ENCODE peak calls at places on chromosomes 4 and X, in five cellular contexts. One of them, this sample, is unnamed.

GRCh38 chr4:118034061-118034785 is at the start of gene NDST3:
- DNase-seq in heart right ventricle: no peak
- DNase-seq in stimulated activated naive B cell treated with anti-CD40 and anti-IgM and Interleukin-4, amounts not matched to agents 10 μg/mL and 1 μg/mL and 100 μg/mL, for 72 hours: peak
- DNase-seq in HEK293T: peak
- DNase-seq in stimulated activated CD4-positive, alpha-beta T cell treated with anti-CD3 and anti-CD28 coated beads, Interleukin-15, amount 100 ng/mL, for 48 hours: no peak
- DNase-seq in this sample: peak

GRCh38 chr4:56314207-56314915 is 72.9 kb downstream of the AASDH start:
- DNase-seq in heart right ventricle: no peak
- DNase-seq in stimulated activated naive B cell treated with anti-CD40 and anti-IgM and Interleukin-4, amounts not matched to agents 10 μg/mL and 1 μg/mL and 100 μg/mL, for 72 hours: no peak
- DNase-seq in HEK293T: no peak
- DNase-seq in stimulated activated CD4-positive, alpha-beta T cell treated with anti-CD3 and anti-CD28 coated beads, Interleukin-15, amount 100 ng/mL, for 48 hours: no peak
- DNase-seq in this sample: no peak

GRCh38 chrX:151796576-151796975 is 62.0 kb downstream of the CNGA2 start:
- DNase-seq in heart right ventricle: no peak
- DNase-seq in stimulated activated naive B cell treated with anti-CD40 and anti-IgM and Interleukin-4, amounts not matched to agents 10 μg/mL and 1 μg/mL and 100 μg/mL, for 72 hours: no peak
- DNase-seq in HEK293T: no peak
- DNase-seq in stimulated activated CD4-positive, alpha-beta T cell treated with anti-CD3 and anti-CD28 coated beads, Interleukin-15, amount 100 ng/mL, for 48 hours: no peak
- DNase-seq in this sample: no peak

GRCh38 chrX:11427082-11428033 is 134.1 kb downstream of the AMELX start:
- DNase-seq in heart right ventricle: peak
- DNase-seq in stimulated activated naive B cell treated with anti-CD40 and anti-IgM and Interleukin-4, amounts not matched to agents 10 μg/mL and 1 μg/mL and 100 μg/mL, for 72 hours: peak
- DNase-seq in HEK293T: no peak
- DNase-seq in stimulated activated CD4-positive, alpha-beta T cell treated with anti-CD3 and anti-CD28 coated beads, Interleukin-15, amount 100 ng/mL, for 48 hours: no peak
- DNase-seq in this sample: no peak

GRCh38 chr4:4430492-4431195 is 43.7 kb downstream of the NSG1 start:
- DNase-seq in heart right ventricle: no peak
- DNase-seq in stimulated activated naive B cell treated with anti-CD40 and anti-IgM and Interleukin-4, amounts not matched to agents 10 μg/mL and 1 μg/mL and 100 μg/mL, for 72 hours: no peak
- DNase-seq in HEK293T: peak
- DNase-seq in stimulated activated CD4-positive, alpha-beta T cell treated with anti-CD3 and anti-CD28 coated beads, Interleukin-15, amount 100 ng/mL, for 48 hours: peak
- DNase-seq in this sample: no peak

GRCh38 chr4:95289028-95289634 is 259.6 kb downstream of the UNC5C start:
- DNase-seq in heart right ventricle: no peak
- DNase-seq in stimulated activated naive B cell treated with anti-CD40 and anti-IgM and Interleukin-4, amounts not matched to agents 10 μg/mL and 1 μg/mL and 100 μg/mL, for 72 hours: no peak
- DNase-seq in HEK293T: no peak
- DNase-seq in stimulated activated CD4-positive, alpha-beta T cell treated with anti-CD3 and anti-CD28 coated beads, Interleukin-15, amount 100 ng/mL, for 48 hours: no peak
- DNase-seq in this sample: no peak

GRCh38 chrX:30735839-30736238 is 82.6 kb downstream of the GK start:
- DNase-seq in heart right ventricle: peak
- DNase-seq in stimulated activated naive B cell treated with anti-CD40 and anti-IgM and Interleukin-4, amounts not matched to agents 10 μg/mL and 1 μg/mL and 100 μg/mL, for 72 hours: peak
- DNase-seq in HEK293T: peak
- DNase-seq in stimulated activated CD4-positive, alpha-beta T cell treated with anti-CD3 and anti-CD28 coated beads, Interleukin-15, amount 100 ng/mL, for 48 hours: peak
- DNase-seq in this sample: peak

GRCh38 chr4:59597536-59598232 is 1602.4 kb upstream of the ADGRL3 start:
- DNase-seq in heart right ventricle: no peak
- DNase-seq in stimulated activated naive B cell treated with anti-CD40 and anti-IgM and Interleukin-4, amounts not matched to agents 10 μg/mL and 1 μg/mL and 100 μg/mL, for 72 hours: no peak
- DNase-seq in HEK293T: no peak
- DNase-seq in stimulated activated CD4-positive, alpha-beta T cell treated with anti-CD3 and anti-CD28 coated beads, Interleukin-15, amount 100 ng/mL, for 48 hours: no peak
- DNase-seq in this sample: no peak

GRCh38 chr4:108060686-108061321 is 71.1 kb downstream of the HADH start:
- DNase-seq in heart right ventricle: no peak
- DNase-seq in stimulated activated naive B cell treated with anti-CD40 and anti-IgM and Interleukin-4, amounts not matched to agents 10 μg/mL and 1 μg/mL and 100 μg/mL, for 72 hours: no peak
- DNase-seq in HEK293T: no peak
- DNase-seq in stimulated activated CD4-positive, alpha-beta T cell treated with anti-CD3 and anti-CD28 coated beads, Interleukin-15, amount 100 ng/mL, for 48 hours: no peak
- DNase-seq in this sample: no peak

GRCh38 chr4:21885241-21885640 is 63.3 kb downstream of the KCNIP4 start:
- DNase-seq in heart right ventricle: no peak
- DNase-seq in stimulated activated naive B cell treated with anti-CD40 and anti-IgM and Interleukin-4, amounts not matched to agents 10 μg/mL and 1 μg/mL and 100 μg/mL, for 72 hours: no peak
- DNase-seq in HEK293T: no peak
- DNase-seq in stimulated activated CD4-positive, alpha-beta T cell treated with anti-CD3 and anti-CD28 coated beads, Interleukin-15, amount 100 ng/mL, for 48 hours: no peak
- DNase-seq in this sample: no peak

GRCh38 chr4:87524456-87524855 is 4.7 kb downstream of the SPARCL1 start:
- DNase-seq in heart right ventricle: no peak
- DNase-seq in stimulated activated naive B cell treated with anti-CD40 and anti-IgM and Interleukin-4, amounts not matched to agents 10 μg/mL and 1 μg/mL and 100 μg/mL, for 72 hours: no peak
- DNase-seq in HEK293T: no peak
- DNase-seq in stimulated activated CD4-positive, alpha-beta T cell treated with anti-CD3 and anti-CD28 coated beads, Interleukin-15, amount 100 ng/mL, for 48 hours: no peak
- DNase-seq in this sample: no peak

GRCh38 chr4:48939785-48940184 is 33.2 kb upstream of the OCIAD2 start:
- DNase-seq in heart right ventricle: no peak
- DNase-seq in stimulated activated naive B cell treated with anti-CD40 and anti-IgM and Interleukin-4, amounts not matched to agents 10 μg/mL and 1 μg/mL and 100 μg/mL, for 72 hours: no peak
- DNase-seq in HEK293T: no peak
- DNase-seq in stimulated activated CD4-positive, alpha-beta T cell treated with anti-CD3 and anti-CD28 coated beads, Interleukin-15, amount 100 ng/mL, for 48 hours: no peak
- DNase-seq in this sample: no peak

GRCh38 chrX:97168646-97169045 is 284.9 kb downstream of the RPA4 start:
- DNase-seq in heart right ventricle: no peak
- DNase-seq in stimulated activated naive B cell treated with anti-CD40 and anti-IgM and Interleukin-4, amounts not matched to agents 10 μg/mL and 1 μg/mL and 100 μg/mL, for 72 hours: no peak
- DNase-seq in HEK293T: no peak
- DNase-seq in stimulated activated CD4-positive, alpha-beta T cell treated with anti-CD3 and anti-CD28 coated beads, Interleukin-15, amount 100 ng/mL, for 48 hours: no peak
- DNase-seq in this sample: no peak

GRCh38 chr4:8766610-8767009 is 105.0 kb downstream of the HMX1 start:
- DNase-seq in heart right ventricle: no peak
- DNase-seq in stimulated activated naive B cell treated with anti-CD40 and anti-IgM and Interleukin-4, amounts not matched to agents 10 μg/mL and 1 μg/mL and 100 μg/mL, for 72 hours: no peak
- DNase-seq in HEK293T: no peak
- DNase-seq in stimulated activated CD4-positive, alpha-beta T cell treated with anti-CD3 and anti-CD28 coated beads, Interleukin-15, amount 100 ng/mL, for 48 hours: no peak
- DNase-seq in this sample: no peak

GRCh38 chrX:70436380-70436779 is 8.3 kb upstream of the DLG3 start:
- DNase-seq in heart right ventricle: no peak
- DNase-seq in stimulated activated naive B cell treated with anti-CD40 and anti-IgM and Interleukin-4, amounts not matched to agents 10 μg/mL and 1 μg/mL and 100 μg/mL, for 72 hours: no peak
- DNase-seq in HEK293T: peak
- DNase-seq in stimulated activated CD4-positive, alpha-beta T cell treated with anti-CD3 and anti-CD28 coated beads, Interleukin-15, amount 100 ng/mL, for 48 hours: no peak
- DNase-seq in this sample: no peak

GRCh38 chr4:2786794-2787229 is 6.1 kb upstream of the SH3BP2 start:
- DNase-seq in heart right ventricle: peak
- DNase-seq in stimulated activated naive B cell treated with anti-CD40 and anti-IgM and Interleukin-4, amounts not matched to agents 10 μg/mL and 1 μg/mL and 100 μg/mL, for 72 hours: no peak
- DNase-seq in HEK293T: no peak
- DNase-seq in stimulated activated CD4-positive, alpha-beta T cell treated with anti-CD3 and anti-CD28 coated beads, Interleukin-15, amount 100 ng/mL, for 48 hours: no peak
- DNase-seq in this sample: no peak

GRCh38 chr4:2354760-2355159 is 63.7 kb downstream of the ZFYVE28 start:
- DNase-seq in heart right ventricle: no peak
- DNase-seq in stimulated activated naive B cell treated with anti-CD40 and anti-IgM and Interleukin-4, amounts not matched to agents 10 μg/mL and 1 μg/mL and 100 μg/mL, for 72 hours: peak
- DNase-seq in HEK293T: no peak
- DNase-seq in stimulated activated CD4-positive, alpha-beta T cell treated with anti-CD3 and anti-CD28 coated beads, Interleukin-15, amount 100 ng/mL, for 48 hours: no peak
- DNase-seq in this sample: peak

GRCh38 chr4:11313157-11313943 is 115.3 kb downstream of the HS3ST1 start:
- DNase-seq in heart right ventricle: no peak
- DNase-seq in stimulated activated naive B cell treated with anti-CD40 and anti-IgM and Interleukin-4, amounts not matched to agents 10 μg/mL and 1 μg/mL and 100 μg/mL, for 72 hours: no peak
- DNase-seq in HEK293T: no peak
- DNase-seq in stimulated activated CD4-positive, alpha-beta T cell treated with anti-CD3 and anti-CD28 coated beads, Interleukin-15, amount 100 ng/mL, for 48 hours: no peak
- DNase-seq in this sample: no peak

GRCh38 chr4:98508248-98508647 is 150.2 kb downstream of the TSPAN5 start:
- DNase-seq in heart right ventricle: no peak
- DNase-seq in stimulated activated naive B cell treated with anti-CD40 and anti-IgM and Interleukin-4, amounts not matched to agents 10 μg/mL and 1 μg/mL and 100 μg/mL, for 72 hours: no peak
- DNase-seq in HEK293T: no peak
- DNase-seq in stimulated activated CD4-positive, alpha-beta T cell treated with anti-CD3 and anti-CD28 coated beads, Interleukin-15, amount 100 ng/mL, for 48 hours: no peak
- DNase-seq in this sample: no peak

GRCh38 chr4:30537462-30537861 is 182.7 kb upstream of the PCDH7 start:
- DNase-seq in heart right ventricle: no peak
- DNase-seq in stimulated activated naive B cell treated with anti-CD40 and anti-IgM and Interleukin-4, amounts not matched to agents 10 μg/mL and 1 μg/mL and 100 μg/mL, for 72 hours: no peak
- DNase-seq in HEK293T: no peak
- DNase-seq in stimulated activated CD4-positive, alpha-beta T cell treated with anti-CD3 and anti-CD28 coated beads, Interleukin-15, amount 100 ng/mL, for 48 hours: no peak
- DNase-seq in this sample: no peak

GRCh38 chrX:1167466-1167865 is 45.0 kb downstream of the CRLF2 start:
- DNase-seq in heart right ventricle: no peak
- DNase-seq in stimulated activated naive B cell treated with anti-CD40 and anti-IgM and Interleukin-4, amounts not matched to agents 10 μg/mL and 1 μg/mL and 100 μg/mL, for 72 hours: no peak
- DNase-seq in HEK293T: no peak
- DNase-seq in stimulated activated CD4-positive, alpha-beta T cell treated with anti-CD3 and anti-CD28 coated beads, Interleukin-15, amount 100 ng/mL, for 48 hours: no peak
- DNase-seq in this sample: no peak

This sample was measured in GDM1.